ENCODE peak calls at places on chromosomes 2 and 18, in nine cellular contexts. K, W, F, N, J, S, X, D and E are unnamed samples.

GRCh38 chr2:20065885-20066602 is 14.6 kb upstream of the LAPTM4A start:
- DNase-seq in D (peak; percentile 74), N (no peak), F (no peak), J (no peak), K (peak; percentile 49), W (peak; percentile 82), X (peak; percentile 72), S (no peak), E (peak; percentile 68)

GRCh38 chr2:113784823-113785744 is 28.6 kb upstream of the SLC35F5 start:
- DNase-seq in X (no peak), J (no peak), N (no peak), F (no peak), K (no peak), D (no peak), W (peak; percentile 51), S (no peak), E (no peak)

GRCh38 chr18:67717800-67718199 is 201.3 kb upstream of the DSEL start:
- DNase-seq in J (no peak), F (no peak), N (no peak), X (no peak), S (no peak), D (no peak), K (no peak), W (no peak), E (no peak)

GRCh38 chr2:8098476-8098875 is 583.4 kb upstream of the ID2 start:
- DNase-seq in W (no peak), J (no peak), N (no peak), S (no peak), F (no peak), K (no peak), X (no peak), D (no peak), E (no peak)

GRCh38 chr2:136210822-136211221 is 92.9 kb upstream of the CXCR4 start:
- DNase-seq in N (no peak), F (no peak), D (no peak), K (no peak), X (no peak), J (no peak), S (no peak), W (no peak), E (no peak)

GRCh38 chr2:105291981-105292380 is 37.6 kb downstream of the TGFBRAP1 start:
- DNase-seq in D (no peak), J (no peak), S (no peak), X (no peak), F (no peak), N (no peak), W (no peak), K (no peak), E (no peak)

GRCh38 chr2:54574107-54574859 is 118.2 kb downstream of the SPTBN1 start:
- DNase-seq in K (no peak), J (peak; percentile 32), X (peak; percentile 83), D (peak; percentile 83), W (no peak), N (no peak), S (peak; percentile 77), F (no peak), E (peak; percentile 63)

GRCh38 chr2:83584674-83585073 is 874.4 kb downstream of the SUCLG1 start:
- DNase-seq in K (peak; percentile 49), S (no peak), W (no peak), X (no peak), N (peak; percentile 56), D (no peak), F (peak; percentile 8), J (no peak), E (no peak)

GRCh38 chr2:209946539-209946938 is 55.9 kb upstream of the RPE start:
- DNase-seq in X (no peak), S (no peak), N (no peak), F (no peak), W (no peak), J (no peak), K (no peak), D (no peak), E (no peak)

GRCh38 chr18:13136689-13137040 is 81.9 kb upstream of the LDLRAD4 start:
- DNase-seq in F (no peak), J (no peak), W (no peak), N (no peak), D (no peak), X (peak; percentile 21), S (no peak), K (no peak), E (no peak)

GRCh38 chr2:101827246-101827645 is 129.7 kb downstream of the MAP4K4 start:
- DNase-seq in S (no peak), X (no peak), K (peak; percentile 87), N (no peak), D (no peak), J (no peak), F (peak; percentile 83), W (no peak), E (no peak)

GRCh38 chr2:240791821-240792657 is 28.0 kb downstream of the KIF1A start:
- DNase-seq in K (no peak), F (no peak), S (no peak), X (no peak), D (no peak), W (no peak), J (no peak), N (peak; percentile 48), E (no peak)

GRCh38 chr18:75375341-75375740 is 52.2 kb downstream of the SMIM21 start:
- DNase-seq in N (no peak), D (no peak), J (no peak), X (no peak), K (no peak), S (no peak), W (no peak), F (no peak), E (no peak)

GRCh38 chr2:175167076-175167791 is 769 bp downstream of the ATF2 start:
- DNase-seq in W (peak; percentile 16), X (peak; percentile 33), S (no peak), F (peak; percentile 59), J (peak; percentile 36), D (no peak), N (no peak), K (no peak), E (peak; percentile 86)

GRCh38 chr2:59395119-59395518 is 1154.0 kb upstream of the FANCL start:
- DNase-seq in X (no peak), S (no peak), N (peak; percentile 38), K (no peak), F (peak; percentile 10), D (no peak), J (no peak), W (no peak), E (no peak)

GRCh38 chr2:180753809-180754761 is 226.3 kb upstream of the UBE2E3 start:
- DNase-seq in N (no peak), J (no peak), X (no peak), K (peak; percentile 42), S (no peak), D (no peak), W (no peak), F (no peak), E (no peak)

GRCh38 chr2:208827109-208827508 is 420.5 kb downstream of the PTH2R start:
- DNase-seq in X (no peak), K (no peak), S (no peak), D (no peak), F (no peak), J (no peak), N (no peak), W (no peak), E (no peak)

GRCh38 chr2:68824831-68825230 is 46.4 kb downstream of the BMP10 start:
- DNase-seq in S (no peak), N (no peak), X (no peak), J (no peak), K (no peak), D (no peak), W (no peak), F (no peak), E (no peak)

GRCh38 chr2:15220618-15221017 is 340.5 kb downstream of the NBAS start:
- DNase-seq in X (no peak), J (no peak), S (no peak), F (no peak), K (no peak), D (no peak), W (no peak), N (no peak), E (no peak)

GRCh38 chr2:217903859-217904613 is 98.8 kb downstream of the TNS1 start:
- DNase-seq in D (no peak), X (peak; percentile 62), W (peak; percentile 78), J (peak; percentile 64), S (no peak), N (no peak), K (no peak), F (no peak), E (peak; percentile 68)
- H3K4me3 ChIP-seq in D (no peak overlapping the region), X (no peak overlapping the region), W (peak overlapping the region; percentile 3), J (no peak overlapping the region), S (no peak overlapping the region), N (no peak overlapping the region), K (no peak overlapping the region), F (no peak overlapping the region), E (no peak overlapping the region)

DNA sequence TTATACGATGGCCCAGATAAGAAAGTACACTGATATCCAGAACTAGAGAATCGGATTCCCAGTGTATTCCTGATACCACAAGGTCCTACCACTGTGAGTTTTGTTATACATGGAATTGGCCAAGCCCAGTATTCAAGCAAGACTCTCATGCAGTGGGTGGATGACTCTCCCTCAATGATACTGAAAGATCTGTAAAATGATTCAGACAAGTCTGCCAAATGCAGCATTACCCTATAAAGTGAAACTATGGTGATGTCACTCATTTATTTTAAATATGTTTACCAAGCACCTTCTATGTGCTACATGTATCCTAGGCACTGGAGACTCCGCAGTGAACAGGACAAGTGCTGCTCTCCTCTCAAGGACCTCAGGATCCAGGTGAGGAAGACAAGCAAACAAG is 22.6 kb downstream of the MYO5B start:
- DNase-seq in D (no peak), W (no peak), S (no peak), K (no peak), F (no peak), N (no peak), X (no peak), J (no peak), E (no peak)
- H3K4me3 ChIP-seq in D (no peak overlapping the region), W (no peak overlapping the region), S (no peak overlapping the region), K (no peak overlapping the region), F (no peak overlapping the region), N (no peak overlapping the region), X (no peak overlapping the region), J (no peak overlapping the region), E (no peak overlapping the region)

DNA sequence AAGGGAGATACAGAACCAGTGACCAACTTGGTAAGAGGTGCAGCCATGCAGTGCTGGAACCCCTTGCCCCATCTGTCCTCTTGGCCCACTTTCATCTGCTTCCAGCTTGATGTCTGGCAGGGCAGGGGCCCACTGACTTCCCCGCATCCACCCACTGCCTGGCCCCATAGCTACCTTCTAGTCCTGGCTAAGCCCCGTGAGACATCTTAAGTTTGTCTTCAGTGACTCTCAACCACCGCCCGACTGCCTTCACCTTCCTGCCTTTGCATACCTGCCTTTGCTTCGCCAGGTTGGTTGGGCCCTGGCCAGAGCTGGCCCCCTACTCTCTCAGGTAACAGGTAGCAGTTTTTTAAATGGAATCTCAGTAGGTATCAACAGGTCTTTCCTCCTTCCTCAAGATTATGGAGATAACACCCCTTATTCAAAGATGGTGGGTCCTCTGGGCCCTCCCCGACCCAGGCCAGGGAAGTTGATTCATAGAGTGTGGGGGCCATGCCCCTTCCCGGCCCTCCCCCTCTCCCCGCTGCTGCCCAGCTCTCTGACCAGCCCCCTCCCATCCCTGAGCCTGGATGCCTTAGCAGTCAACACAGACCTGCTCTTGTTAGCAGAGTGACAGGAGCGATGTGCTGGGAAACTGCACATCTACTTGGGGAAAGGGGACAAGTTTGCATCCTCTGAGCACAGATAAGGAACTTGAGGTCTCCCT is 2.8 kb downstream of the ARID5A start:
- DNase-seq in D (no peak), F (no peak), K (no peak), W (no peak), J (no peak), N (no peak), S (no peak), X (no peak), E (no peak)
- H3K4me3 ChIP-seq in D (peak overlapping the region; percentile 84), F (no peak overlapping the region), K (no peak overlapping the region), W (peak overlapping the region; percentile 70), J (no peak overlapping the region), N (no peak overlapping the region), S (peak overlapping the region; percentile 99), X (peak overlapping the region; percentile 98), E (no peak overlapping the region)

GRCh38 chr2:112085916-112086669 is 31.0 kb downstream of the TMEM87B start:
- DNase-seq in N (no peak), D (no peak), J (no peak), K (no peak), S (no peak), W (no peak), X (no peak), F (no peak), E (no peak)
- H3K4me3 ChIP-seq in N (no peak overlapping the region), D (no peak overlapping the region), J (no peak overlapping the region), K (no peak overlapping the region), S (no peak overlapping the region), W (no peak overlapping the region), X (no peak overlapping the region), F (no peak overlapping the region), E (no peak overlapping the region)